ENCODE peak calls at places on chromosomes 16 and 17, in six cellular contexts. One of them, this sample, is unnamed.

GRCh38 chr16:75289189-75289588 is 37.8 kb upstream of the BCAR1 start:
- DNase-seq in IMR-90: peak
- DNase-seq in tibial artery: no peak
- DNase-seq in MM.1S: no peak
- DNase-seq in pancreas: no peak
- DNase-seq in lower lobe of right lung: no peak
- DNase-seq in this sample: no peak

GRCh38 chr16:2023098-2023925 is 3.4 kb upstream of the NHERF2 start:
- DNase-seq in pancreas: peak
- DNase-seq in IMR-90: peak
- DNase-seq in tibial artery: peak
- DNase-seq in MM.1S: peak
- DNase-seq in lower lobe of right lung: peak
- DNase-seq in this sample: peak

GRCh38 chr16:51577621-51578303 is 426.7 kb upstream of the SALL1 start:
- DNase-seq in lower lobe of right lung: no peak
- DNase-seq in IMR-90: peak
- DNase-seq in tibial artery: no peak
- DNase-seq in MM.1S: no peak
- DNase-seq in pancreas: no peak
- DNase-seq in this sample: peak

GRCh38 chr17:50558955-50559614 is 1.4 kb upstream of the CACNA1G start:
- DNase-seq in lower lobe of right lung: peak
- DNase-seq in tibial artery: no peak
- DNase-seq in pancreas: no peak
- DNase-seq in IMR-90: no peak
- DNase-seq in MM.1S: no peak
- DNase-seq in this sample: no peak

GRCh38 chr16:12500771-12501170 is 302.9 kb downstream of the CPPED1 start:
- DNase-seq in MM.1S: no peak
- DNase-seq in lower lobe of right lung: peak
- DNase-seq in IMR-90: no peak
- DNase-seq in pancreas: peak
- DNase-seq in tibial artery: peak
- DNase-seq in this sample: no peak

GRCh38 chr17:16439303-16439791 is 24.0 kb downstream of the TRPV2 start:
- DNase-seq in tibial artery: no peak
- DNase-seq in lower lobe of right lung: no peak
- DNase-seq in IMR-90: no peak
- DNase-seq in MM.1S: peak
- DNase-seq in pancreas: no peak
- DNase-seq in this sample: no peak

GRCh38 chr16:3149193-3149530 is 14.3 kb downstream of the ZNF213 start:
- DNase-seq in MM.1S: no peak
- DNase-seq in tibial artery: no peak
- DNase-seq in IMR-90: no peak
- DNase-seq in lower lobe of right lung: no peak
- DNase-seq in pancreas: no peak
- DNase-seq in this sample: no peak

GRCh38 chr17:35238817-35239216 is 4.1 kb upstream of the SLFN5 start:
- DNase-seq in MM.1S: no peak
- DNase-seq in IMR-90: peak
- DNase-seq in pancreas: no peak
- DNase-seq in lower lobe of right lung: no peak
- DNase-seq in tibial artery: no peak
- DNase-seq in this sample: peak

GRCh38 chr16:79272141-79272577 is 328.4 kb downstream of the MAF start:
- DNase-seq in lower lobe of right lung: peak
- DNase-seq in pancreas: no peak
- DNase-seq in MM.1S: no peak
- DNase-seq in IMR-90: no peak
- DNase-seq in tibial artery: no peak
- DNase-seq in this sample: no peak

GRCh38 chr17:74274703-74275340 is 788 bp downstream of the DNAI2 start:
- DNase-seq in IMR-90: no peak
- DNase-seq in lower lobe of right lung: no peak
- DNase-seq in MM.1S: no peak
- DNase-seq in pancreas: no peak
- DNase-seq in tibial artery: no peak
- DNase-seq in this sample: no peak

GRCh38 chr17:29059281-29059680 is 16.3 kb downstream of the PIPOX start:
- DNase-seq in lower lobe of right lung: no peak
- DNase-seq in IMR-90: peak
- DNase-seq in pancreas: no peak
- DNase-seq in MM.1S: no peak
- DNase-seq in tibial artery: no peak
- DNase-seq in this sample: peak

GRCh38 chr17:50934672-50935200 is 68.6 kb upstream of the TOB1 start:
- DNase-seq in IMR-90: no peak
- DNase-seq in MM.1S: no peak
- DNase-seq in lower lobe of right lung: no peak
- DNase-seq in tibial artery: no peak
- DNase-seq in pancreas: no peak
- DNase-seq in this sample: no peak

GRCh38 chr16:82583415-82583814 is 43.4 kb upstream of the CDH13 start:
- DNase-seq in IMR-90: peak
- DNase-seq in pancreas: no peak
- DNase-seq in lower lobe of right lung: no peak
- DNase-seq in tibial artery: no peak
- DNase-seq in MM.1S: no peak
- DNase-seq in this sample: peak

GRCh38 chr16:89138843-89139520 is 32.6 kb upstream of the CDH15 start:
- DNase-seq in pancreas: peak
- DNase-seq in IMR-90: no peak
- DNase-seq in tibial artery: no peak
- DNase-seq in lower lobe of right lung: peak
- DNase-seq in MM.1S: no peak
- DNase-seq in this sample: no peak

GRCh38 chr16:84548971-84549844 is 44.7 kb upstream of the MEAK7 start:
- DNase-seq in tibial artery: no peak
- DNase-seq in pancreas: no peak
- DNase-seq in MM.1S: no peak
- DNase-seq in IMR-90: no peak
- DNase-seq in lower lobe of right lung: peak
- DNase-seq in this sample: no peak
- H3K27ac ChIP-seq in tibial artery: no peak
- H3K27ac ChIP-seq in pancreas: no peak
- H3K27ac ChIP-seq in MM.1S: no peak
- H3K27ac ChIP-seq in IMR-90: no peak
- H3K27ac ChIP-seq in lower lobe of right lung: peak
- H3K27ac ChIP-seq in this sample: no peak

GRCh38 chr17:62627219-62627903 is at the start of gene MRC2:
- DNase-seq in lower lobe of right lung: peak
- DNase-seq in IMR-90: peak
- DNase-seq in pancreas: peak
- DNase-seq in MM.1S: no peak
- DNase-seq in tibial artery: peak
- DNase-seq in this sample: peak
- TF ChIP-seq CTCF in lower lobe of right lung: no peak
- TF ChIP-seq CTCF in IMR-90: no peak
- TF ChIP-seq CTCF in pancreas: no peak
- TF ChIP-seq CTCF in MM.1S: no peak
- TF ChIP-seq CTCF in tibial artery: no peak
- TF ChIP-seq CTCF in this sample: no peak

GRCh38 chr16:57276596-57276995 is 7.9 kb downstream of the PLLP start:
- DNase-seq in pancreas: no peak
- DNase-seq in IMR-90: no peak
- DNase-seq in lower lobe of right lung: no peak
- DNase-seq in MM.1S: no peak
- DNase-seq in tibial artery: peak
- DNase-seq in this sample: peak
- H3K27ac ChIP-seq in pancreas: no peak
- H3K27ac ChIP-seq in IMR-90: no peak
- H3K27ac ChIP-seq in lower lobe of right lung: peak
- H3K27ac ChIP-seq in MM.1S: no peak
- H3K27ac ChIP-seq in tibial artery: no peak
- H3K27ac ChIP-seq in this sample: peak

GRCh38 chr17:30101686-30102390 is 14.8 kb upstream of the NSRP1 start:
- DNase-seq in tibial artery: no peak
- DNase-seq in MM.1S: no peak
- DNase-seq in IMR-90: no peak
- DNase-seq in pancreas: no peak
- DNase-seq in lower lobe of right lung: no peak
- DNase-seq in this sample: no peak
- TF ChIP-seq CTCF in tibial artery: no peak
- TF ChIP-seq CTCF in MM.1S: no peak
- TF ChIP-seq CTCF in IMR-90: no peak
- TF ChIP-seq CTCF in pancreas: no peak
- TF ChIP-seq CTCF in lower lobe of right lung: no peak
- TF ChIP-seq CTCF in this sample: no peak

GRCh38 chr17:79465011-79466006 is 145.5 kb downstream of the RBFOX3 start:
- DNase-seq in lower lobe of right lung: no peak
- DNase-seq in pancreas: no peak
- DNase-seq in MM.1S: no peak
- DNase-seq in IMR-90: no peak
- DNase-seq in tibial artery: no peak
- DNase-seq in this sample: no peak
- H3K27ac ChIP-seq in lower lobe of right lung: no peak
- H3K27ac ChIP-seq in pancreas: no peak
- H3K27ac ChIP-seq in MM.1S: no peak
- H3K27ac ChIP-seq in IMR-90: no peak
- H3K27ac ChIP-seq in tibial artery: no peak
- H3K27ac ChIP-seq in this sample: no peak

GRCh38 chr17:18004901-18005305 is 32.2 kb downstream of the DRC3 start:
- DNase-seq in MM.1S: no peak
- DNase-seq in lower lobe of right lung: no peak
- DNase-seq in tibial artery: no peak
- DNase-seq in IMR-90: no peak
- DNase-seq in pancreas: no peak
- DNase-seq in this sample: no peak
- TF ChIP-seq CTCF in MM.1S: no peak
- TF ChIP-seq CTCF in lower lobe of right lung: no peak
- TF ChIP-seq CTCF in tibial artery: no peak
- TF ChIP-seq CTCF in IMR-90: peak
- TF ChIP-seq CTCF in pancreas: no peak
- TF ChIP-seq CTCF in this sample: peak

GRCh38 chr16:4606354-4606753 is 8.3 kb downstream of the UBALD1 start:
- DNase-seq in tibial artery: no peak
- DNase-seq in MM.1S: no peak
- DNase-seq in lower lobe of right lung: no peak
- DNase-seq in pancreas: no peak
- DNase-seq in IMR-90: no peak
- DNase-seq in this sample: peak
- H3K27ac ChIP-seq in tibial artery: no peak
- H3K27ac ChIP-seq in MM.1S: no peak
- H3K27ac ChIP-seq in lower lobe of right lung: no peak
- H3K27ac ChIP-seq in pancreas: no peak
- H3K27ac ChIP-seq in IMR-90: no peak
- H3K27ac ChIP-seq in this sample: no peak

This sample was measured in mammary epithelial cell.